ENCODE peak calls at places on chromosomes 12 and 14, in five cellular contexts. V is HS-5, Z is progenitor cell of endocrine pancreas, A is ovary, N is C1 segment of cervical spinal cord. Q is an unnamed sample.

GRCh38 chr14:56056031-56056430 is 62.2 kb upstream of the PELI2 start:
- DNase-seq in V (no peak), A (no peak), Z (no peak), N (no peak), Q (no peak)

GRCh38 chr12:23686095-23686494 is 263.4 kb downstream of the SOX5 start:
- DNase-seq in Z (no peak), N (no peak), A (no peak), V (no peak), Q (no peak)

GRCh38 chr14:37585971-37586759 is 8.9 kb downstream of the FOXA1 start:
- DNase-seq in N (no peak), A (no peak), V (no peak), Z (no peak), Q (no peak)

GRCh38 chr14:94654071-94654974 is 42.1 kb downstream of the SERPINA3 start:
- DNase-seq in V (no peak), Z (no peak), A (peak), N (no peak), Q (no peak)

GRCh38 chr12:113247123-113248045 is 26.1 kb downstream of the TPCN1 start:
- DNase-seq in V (no peak), A (no peak), N (peak), Z (no peak), Q (no peak)

GRCh38 chr12:53004582-53004981 is 1.7 kb upstream of the EIF4B start:
- DNase-seq in V (no peak), N (no peak), A (no peak), Z (no peak), Q (no peak)

GRCh38 chr14:100761481-100761880 is 34.8 kb downstream of the DLK1 start:
- DNase-seq in Z (no peak), N (no peak), V (peak), A (no peak), Q (no peak)

GRCh38 chr12:76878045-76878898 is 547 bp downstream of the CSRP2 start:
- DNase-seq in N (no peak), A (no peak), V (no peak), Z (peak), Q (peak)

GRCh38 chr14:79186523-79186922 is 1016.4 kb downstream of the NRXN3 start:
- DNase-seq in Z (no peak), V (no peak), A (no peak), N (no peak), Q (no peak)

GRCh38 chr12:54475542-54475941 is 2.1 kb upstream of the GTSF1 start:
- DNase-seq in N (no peak), A (no peak), Z (no peak), V (peak), Q (no peak)

GRCh38 chr12:79451365-79451764 is 239.4 kb downstream of the PAWR start:
- DNase-seq in Z (no peak), V (no peak), A (no peak), N (no peak), Q (no peak)

GRCh38 chr14:68076451-68076850 is 256.9 kb downstream of the RAD51B start:
- DNase-seq in A (no peak), V (peak), N (no peak), Z (no peak), Q (no peak)

GRCh38 chr12:104294845-104295674 is 8.5 kb upstream of the EID3 start:
- DNase-seq in Z (no peak), V (no peak), N (no peak), A (no peak), Q (no peak)

GRCh38 chr12:66036317-66036716 is 94.2 kb downstream of the LLPH start:
- DNase-seq in N (no peak), Z (no peak), A (no peak), V (peak), Q (peak)

GRCh38 chr12:102702447-102703114 is 214.5 kb downstream of the PAH start:
- DNase-seq in Z (no peak), N (no peak), V (peak), A (peak), Q (peak)

GRCh38 chr12:53120685-53121525 is 17.6 kb downstream of the SOAT2 start:
- DNase-seq in N (no peak), A (no peak), V (no peak), Z (no peak), Q (no peak)

GRCh38 chr14:70448633-70449032 is 3.3 kb upstream of the ADAM21 start:
- DNase-seq in Z (no peak), V (no peak), N (no peak), A (no peak), Q (no peak)

GRCh38 chr14:88078525-88078924 is 73.6 kb downstream of the GPR65 start:
- DNase-seq in N (no peak), Z (no peak), V (no peak), A (no peak), Q (no peak)

GRCh38 chr14:69933623-69934275 is 54.5 kb downstream of the SMOC1 start:
- DNase-seq in A (no peak), V (no peak), N (no peak), Z (no peak), Q (no peak)

GRCh38 chr12:132379576-132379975 is 50.2 kb upstream of the GALNT9 start:
- DNase-seq in N (no peak), Z (no peak), A (no peak), V (no peak), Q (no peak)

GRCh38 chr12:119528241-119528640 is 65.3 kb upstream of the TMEM233 start:
- DNase-seq in Z (no peak), A (no peak), V (no peak), N (no peak), Q (no peak)

GRCh38 chr12:27101290-27101689 is 18.9 kb upstream of the C12orf71 start:
- DNase-seq in Z (no peak), V (no peak), N (no peak), A (no peak), Q (no peak)

GRCh38 chr12:52005903-52006703 is 643 bp upstream of the TAMALIN start:
- DNase-seq in N (peak), A (no peak), V (no peak), Z (no peak), Q (no peak)

GRCh38 chr12:116044181-116044580 is 233.3 kb downstream of the MED13L start:
- DNase-seq in A (no peak), Z (no peak), N (no peak), V (no peak), Q (no peak)

GRCh38 chr12:92597997-92598396 is 104.8 kb upstream of the PLEKHG7 start:
- DNase-seq in N (no peak), A (no peak), Z (no peak), V (peak), Q (no peak)